ENCODE peak calls at places on chromosomes 1 and 21, in seven cellular contexts. One of them, this sample, is unnamed.

GRCh38 chr1:94737124-94737998 is 82.8 kb upstream of the SLC44A3 start:
- DNase-seq in RPMI8226: no peak
- DNase-seq in GM23248: peak
- DNase-seq in stimulated activated CD4-positive, alpha-beta T cell treated with anti-CD3 and anti-CD28 coated beads, Interleukin-4, amount 100 ng/mL, for 4 hours: no peak
- DNase-seq in CD4-positive, alpha-beta T cell: no peak
- DNase-seq in M059J: peak
- DNase-seq in osteocyte: no peak
- DNase-seq in this sample: no peak

GRCh38 chr21:46421191-46421750 is 37.4 kb upstream of the DIP2A start:
- DNase-seq in RPMI8226: no peak
- DNase-seq in GM23248: no peak
- DNase-seq in stimulated activated CD4-positive, alpha-beta T cell treated with anti-CD3 and anti-CD28 coated beads, Interleukin-4, amount 100 ng/mL, for 4 hours: no peak
- DNase-seq in CD4-positive, alpha-beta T cell: no peak
- DNase-seq in M059J: no peak
- DNase-seq in osteocyte: no peak
- DNase-seq in this sample: no peak

GRCh38 chr1:59128784-59129227 is 168.1 kb upstream of the FGGY start:
- DNase-seq in RPMI8226: no peak
- DNase-seq in GM23248: peak
- DNase-seq in stimulated activated CD4-positive, alpha-beta T cell treated with anti-CD3 and anti-CD28 coated beads, Interleukin-4, amount 100 ng/mL, for 4 hours: no peak
- DNase-seq in CD4-positive, alpha-beta T cell: no peak
- DNase-seq in M059J: peak
- DNase-seq in osteocyte: no peak
- DNase-seq in this sample: no peak

GRCh38 chr1:181028241-181029014 is 5.4 kb upstream of the MR1 start:
- DNase-seq in RPMI8226: no peak
- DNase-seq in GM23248: peak
- DNase-seq in stimulated activated CD4-positive, alpha-beta T cell treated with anti-CD3 and anti-CD28 coated beads, Interleukin-4, amount 100 ng/mL, for 4 hours: no peak
- DNase-seq in CD4-positive, alpha-beta T cell: no peak
- DNase-seq in M059J: no peak
- DNase-seq in osteocyte: no peak
- DNase-seq in this sample: no peak

GRCh38 chr1:158933621-158934020 is 2.3 kb downstream of the PYHIN1 start:
- DNase-seq in RPMI8226: no peak
- DNase-seq in GM23248: no peak
- DNase-seq in stimulated activated CD4-positive, alpha-beta T cell treated with anti-CD3 and anti-CD28 coated beads, Interleukin-4, amount 100 ng/mL, for 4 hours: no peak
- DNase-seq in CD4-positive, alpha-beta T cell: no peak
- DNase-seq in M059J: no peak
- DNase-seq in osteocyte: no peak
- DNase-seq in this sample: no peak

GRCh38 chr1:248855580-248855979 is 3.3 kb downstream of the ZNF692 start:
- DNase-seq in RPMI8226: no peak
- DNase-seq in GM23248: no peak
- DNase-seq in stimulated activated CD4-positive, alpha-beta T cell treated with anti-CD3 and anti-CD28 coated beads, Interleukin-4, amount 100 ng/mL, for 4 hours: no peak
- DNase-seq in CD4-positive, alpha-beta T cell: no peak
- DNase-seq in M059J: no peak
- DNase-seq in osteocyte: no peak
- DNase-seq in this sample: no peak

GRCh38 chr1:205346956-205347574 is 9.7 kb downstream of the KLHDC8A start:
- DNase-seq in RPMI8226: no peak
- DNase-seq in GM23248: peak
- DNase-seq in stimulated activated CD4-positive, alpha-beta T cell treated with anti-CD3 and anti-CD28 coated beads, Interleukin-4, amount 100 ng/mL, for 4 hours: no peak
- DNase-seq in CD4-positive, alpha-beta T cell: no peak
- DNase-seq in M059J: peak
- DNase-seq in osteocyte: no peak
- DNase-seq in this sample: peak

GRCh38 chr1:8962812-8963669 is 17.4 kb downstream of the CA6 start:
- DNase-seq in RPMI8226: peak
- DNase-seq in GM23248: peak
- DNase-seq in stimulated activated CD4-positive, alpha-beta T cell treated with anti-CD3 and anti-CD28 coated beads, Interleukin-4, amount 100 ng/mL, for 4 hours: peak
- DNase-seq in CD4-positive, alpha-beta T cell: peak
- DNase-seq in M059J: peak
- DNase-seq in osteocyte: no peak
- DNase-seq in this sample: peak

GRCh38 chr1:67608661-67609571 is 76.1 kb upstream of the GADD45A start:
- DNase-seq in RPMI8226: no peak
- DNase-seq in GM23248: no peak
- DNase-seq in stimulated activated CD4-positive, alpha-beta T cell treated with anti-CD3 and anti-CD28 coated beads, Interleukin-4, amount 100 ng/mL, for 4 hours: no peak
- DNase-seq in CD4-positive, alpha-beta T cell: no peak
- DNase-seq in M059J: no peak
- DNase-seq in osteocyte: no peak
- DNase-seq in this sample: no peak

GRCh38 chr1:19700046-19700777 is 35.5 kb downstream of the HTR6 start:
- DNase-seq in RPMI8226: no peak
- DNase-seq in GM23248: no peak
- DNase-seq in stimulated activated CD4-positive, alpha-beta T cell treated with anti-CD3 and anti-CD28 coated beads, Interleukin-4, amount 100 ng/mL, for 4 hours: no peak
- DNase-seq in CD4-positive, alpha-beta T cell: no peak
- DNase-seq in M059J: no peak
- DNase-seq in osteocyte: no peak
- DNase-seq in this sample: no peak

GRCh38 chr1:225700164-225700740 is 47.3 kb upstream of the ENAH start:
- DNase-seq in RPMI8226: no peak
- DNase-seq in GM23248: peak
- DNase-seq in stimulated activated CD4-positive, alpha-beta T cell treated with anti-CD3 and anti-CD28 coated beads, Interleukin-4, amount 100 ng/mL, for 4 hours: no peak
- DNase-seq in CD4-positive, alpha-beta T cell: no peak
- DNase-seq in M059J: peak
- DNase-seq in osteocyte: peak
- DNase-seq in this sample: no peak

GRCh38 chr1:167166703-167167100 is 54.0 kb upstream of the POU2F1 start:
- DNase-seq in RPMI8226: no peak
- DNase-seq in GM23248: no peak
- DNase-seq in stimulated activated CD4-positive, alpha-beta T cell treated with anti-CD3 and anti-CD28 coated beads, Interleukin-4, amount 100 ng/mL, for 4 hours: no peak
- DNase-seq in CD4-positive, alpha-beta T cell: no peak
- DNase-seq in M059J: no peak
- DNase-seq in osteocyte: no peak
- DNase-seq in this sample: peak

GRCh38 chr1:67840449-67840848 is 7.2 kb upstream of the GNG12 start:
- DNase-seq in RPMI8226: no peak
- DNase-seq in GM23248: peak
- DNase-seq in stimulated activated CD4-positive, alpha-beta T cell treated with anti-CD3 and anti-CD28 coated beads, Interleukin-4, amount 100 ng/mL, for 4 hours: no peak
- DNase-seq in CD4-positive, alpha-beta T cell: no peak
- DNase-seq in M059J: peak
- DNase-seq in osteocyte: no peak
- DNase-seq in this sample: no peak

GRCh38 chr1:6271001-6271400 is 10.1 kb upstream of the GPR153 start:
- DNase-seq in RPMI8226: no peak
- DNase-seq in GM23248: no peak
- DNase-seq in stimulated activated CD4-positive, alpha-beta T cell treated with anti-CD3 and anti-CD28 coated beads, Interleukin-4, amount 100 ng/mL, for 4 hours: no peak
- DNase-seq in CD4-positive, alpha-beta T cell: no peak
- DNase-seq in M059J: no peak
- DNase-seq in osteocyte: no peak
- DNase-seq in this sample: no peak

GRCh38 chr1:201702936-201703335 is 126.0 kb upstream of the IPO9 start:
- DNase-seq in RPMI8226: no peak
- DNase-seq in GM23248: peak
- DNase-seq in stimulated activated CD4-positive, alpha-beta T cell treated with anti-CD3 and anti-CD28 coated beads, Interleukin-4, amount 100 ng/mL, for 4 hours: no peak
- DNase-seq in CD4-positive, alpha-beta T cell: no peak
- DNase-seq in M059J: peak
- DNase-seq in osteocyte: no peak
- DNase-seq in this sample: peak

GRCh38 chr1:19514391-19514831 is 29.1 kb upstream of the CAPZB start:
- DNase-seq in RPMI8226: no peak
- DNase-seq in GM23248: no peak
- DNase-seq in stimulated activated CD4-positive, alpha-beta T cell treated with anti-CD3 and anti-CD28 coated beads, Interleukin-4, amount 100 ng/mL, for 4 hours: no peak
- DNase-seq in CD4-positive, alpha-beta T cell: no peak
- DNase-seq in M059J: no peak
- DNase-seq in osteocyte: no peak
- DNase-seq in this sample: no peak

GRCh38 chr1:53175302-53175913 is 21.2 kb upstream of the CPT2 start:
- DNase-seq in RPMI8226: no peak
- DNase-seq in GM23248: peak
- DNase-seq in stimulated activated CD4-positive, alpha-beta T cell treated with anti-CD3 and anti-CD28 coated beads, Interleukin-4, amount 100 ng/mL, for 4 hours: no peak
- DNase-seq in CD4-positive, alpha-beta T cell: no peak
- DNase-seq in M059J: peak
- DNase-seq in osteocyte: no peak
- DNase-seq in this sample: no peak

GRCh38 chr1:77514871-77515776 is 167.3 kb downstream of the ZZZ3 start:
- DNase-seq in RPMI8226: no peak
- DNase-seq in GM23248: peak
- DNase-seq in stimulated activated CD4-positive, alpha-beta T cell treated with anti-CD3 and anti-CD28 coated beads, Interleukin-4, amount 100 ng/mL, for 4 hours: no peak
- DNase-seq in CD4-positive, alpha-beta T cell: no peak
- DNase-seq in M059J: peak
- DNase-seq in osteocyte: no peak
- DNase-seq in this sample: no peak

GRCh38 chr1:35925741-35926140 is 5.2 kb upstream of the AGO3 start:
- DNase-seq in RPMI8226: no peak
- DNase-seq in GM23248: peak
- DNase-seq in stimulated activated CD4-positive, alpha-beta T cell treated with anti-CD3 and anti-CD28 coated beads, Interleukin-4, amount 100 ng/mL, for 4 hours: no peak
- DNase-seq in CD4-positive, alpha-beta T cell: no peak
- DNase-seq in M059J: peak
- DNase-seq in osteocyte: no peak
- DNase-seq in this sample: no peak

GRCh38 chr1:6464514-6464836 is 1.5 kb downstream of the TNFRSF25 start:
- DNase-seq in RPMI8226: peak
- DNase-seq in GM23248: no peak
- DNase-seq in stimulated activated CD4-positive, alpha-beta T cell treated with anti-CD3 and anti-CD28 coated beads, Interleukin-4, amount 100 ng/mL, for 4 hours: peak
- DNase-seq in CD4-positive, alpha-beta T cell: peak
- DNase-seq in M059J: peak
- DNase-seq in osteocyte: no peak
- DNase-seq in this sample: no peak

GRCh38 chr1:176669782-176670181 is 206.8 kb downstream of the PAPPA2 start:
- DNase-seq in RPMI8226: no peak
- DNase-seq in GM23248: no peak
- DNase-seq in stimulated activated CD4-positive, alpha-beta T cell treated with anti-CD3 and anti-CD28 coated beads, Interleukin-4, amount 100 ng/mL, for 4 hours: no peak
- DNase-seq in CD4-positive, alpha-beta T cell: no peak
- DNase-seq in M059J: no peak
- DNase-seq in osteocyte: no peak
- DNase-seq in this sample: no peak

GRCh38 chr1:65509912-65510680 is 89.6 kb downstream of the LEPR start:
- DNase-seq in RPMI8226: no peak
- DNase-seq in GM23248: peak
- DNase-seq in stimulated activated CD4-positive, alpha-beta T cell treated with anti-CD3 and anti-CD28 coated beads, Interleukin-4, amount 100 ng/mL, for 4 hours: no peak
- DNase-seq in CD4-positive, alpha-beta T cell: no peak
- DNase-seq in M059J: peak
- DNase-seq in osteocyte: no peak
- DNase-seq in this sample: no peak

This sample was measured in NCI-H524.